ENCODE peak calls at places on chromosomes 3 and 15, in seven cellular contexts. One of them, this sample, is unnamed.

GRCh38 chr3:188590556-188590955 is 436.6 kb downstream of the LPP start:
- DNase-seq in K562: no peak
- DNase-seq in SK-N-SH: no peak
- DNase-seq in GM12878: no peak
- DNase-seq in HepG2: no peak
- DNase-seq in HCT116: no peak
- DNase-seq in H1: no peak
- DNase-seq in this sample: no peak

GRCh38 chr3:64030741-64031140 is 7.4 kb upstream of the PSMD6 start:
- DNase-seq in K562: peak
- DNase-seq in HepG2: peak
- DNase-seq in HCT116: peak
- DNase-seq in H1: peak
- DNase-seq in SK-N-SH: peak
- DNase-seq in GM12878: peak
- DNase-seq in this sample: peak

GRCh38 chr3:71514621-71515020 is 68.9 kb downstream of the FOXP1 start:
- DNase-seq in K562: no peak
- DNase-seq in H1: no peak
- DNase-seq in HepG2: no peak
- DNase-seq in GM12878: no peak
- DNase-seq in SK-N-SH: no peak
- DNase-seq in HCT116: no peak
- DNase-seq in this sample: no peak

GRCh38 chr15:81312790-81313543 is 11.0 kb downstream of the STARD5 start:
- DNase-seq in SK-N-SH: no peak
- DNase-seq in K562: no peak
- DNase-seq in GM12878: no peak
- DNase-seq in H1: no peak
- DNase-seq in HCT116: peak
- DNase-seq in HepG2: no peak
- DNase-seq in this sample: no peak

GRCh38 chr3:157408499-157409149 is 28.0 kb upstream of the PTX3 start:
- DNase-seq in SK-N-SH: no peak
- DNase-seq in K562: no peak
- DNase-seq in HCT116: no peak
- DNase-seq in HepG2: no peak
- DNase-seq in GM12878: no peak
- DNase-seq in H1: no peak
- DNase-seq in this sample: peak

GRCh38 chr3:115381573-115381912 is 234.5 kb upstream of the ZBTB20 start:
- DNase-seq in K562: no peak
- DNase-seq in HepG2: no peak
- DNase-seq in GM12878: no peak
- DNase-seq in HCT116: no peak
- DNase-seq in SK-N-SH: no peak
- DNase-seq in H1: no peak
- DNase-seq in this sample: no peak

GRCh38 chr15:56963126-56963525 is 44.7 kb downstream of the TCF12 start:
- DNase-seq in HCT116: no peak
- DNase-seq in GM12878: no peak
- DNase-seq in SK-N-SH: no peak
- DNase-seq in HepG2: no peak
- DNase-seq in H1: no peak
- DNase-seq in K562: no peak
- DNase-seq in this sample: no peak

GRCh38 chr3:103166890-103167289 is 732.1 kb downstream of the ZPLD1 start:
- DNase-seq in H1: no peak
- DNase-seq in HepG2: no peak
- DNase-seq in GM12878: no peak
- DNase-seq in HCT116: no peak
- DNase-seq in K562: no peak
- DNase-seq in SK-N-SH: no peak
- DNase-seq in this sample: no peak

GRCh38 chr3:27485853-27486252 is 1.7 kb upstream of the SLC4A7 start:
- DNase-seq in H1: no peak
- DNase-seq in HepG2: no peak
- DNase-seq in GM12878: no peak
- DNase-seq in HCT116: no peak
- DNase-seq in SK-N-SH: no peak
- DNase-seq in K562: no peak
- DNase-seq in this sample: no peak

GRCh38 chr3:11651900-11652299 is 8.2 kb upstream of the VGLL4 start:
- DNase-seq in SK-N-SH: peak
- DNase-seq in HCT116: peak
- DNase-seq in H1: no peak
- DNase-seq in HepG2: peak
- DNase-seq in GM12878: no peak
- DNase-seq in K562: peak
- DNase-seq in this sample: peak

GRCh38 chr3:102360211-102360610 is 74.6 kb upstream of the ZPLD1 start:
- DNase-seq in HCT116: no peak
- DNase-seq in K562: no peak
- DNase-seq in GM12878: no peak
- DNase-seq in HepG2: no peak
- DNase-seq in SK-N-SH: no peak
- DNase-seq in H1: no peak
- DNase-seq in this sample: no peak

GRCh38 chr3:48692551-48692950 is 6.8 kb upstream of the NCKIPSD start:
- DNase-seq in HepG2: no peak
- DNase-seq in GM12878: no peak
- DNase-seq in HCT116: no peak
- DNase-seq in H1: no peak
- DNase-seq in SK-N-SH: no peak
- DNase-seq in K562: no peak
- DNase-seq in this sample: no peak
- TF ChIP-seq JUND in HepG2: no peak
- TF ChIP-seq JUND in GM12878: no peak
- TF ChIP-seq JUND in HCT116: no peak
- TF ChIP-seq JUND in H1: no peak
- TF ChIP-seq JUND in SK-N-SH: no peak
- TF ChIP-seq JUND in K562: no peak
- TF ChIP-seq JUND in this sample: no peak

GRCh38 chr15:26295331-26295730 is 432.2 kb upstream of the ATP10A start:
- DNase-seq in K562: no peak
- DNase-seq in GM12878: no peak
- DNase-seq in SK-N-SH: no peak
- DNase-seq in HCT116: no peak
- DNase-seq in H1: no peak
- DNase-seq in HepG2: no peak
- DNase-seq in this sample: no peak
- TF ChIP-seq JUND in K562: no peak
- TF ChIP-seq JUND in GM12878: no peak
- TF ChIP-seq JUND in SK-N-SH: no peak
- TF ChIP-seq JUND in HCT116: no peak
- TF ChIP-seq JUND in H1: no peak
- TF ChIP-seq JUND in HepG2: no peak
- TF ChIP-seq JUND in this sample: no peak

DNA sequence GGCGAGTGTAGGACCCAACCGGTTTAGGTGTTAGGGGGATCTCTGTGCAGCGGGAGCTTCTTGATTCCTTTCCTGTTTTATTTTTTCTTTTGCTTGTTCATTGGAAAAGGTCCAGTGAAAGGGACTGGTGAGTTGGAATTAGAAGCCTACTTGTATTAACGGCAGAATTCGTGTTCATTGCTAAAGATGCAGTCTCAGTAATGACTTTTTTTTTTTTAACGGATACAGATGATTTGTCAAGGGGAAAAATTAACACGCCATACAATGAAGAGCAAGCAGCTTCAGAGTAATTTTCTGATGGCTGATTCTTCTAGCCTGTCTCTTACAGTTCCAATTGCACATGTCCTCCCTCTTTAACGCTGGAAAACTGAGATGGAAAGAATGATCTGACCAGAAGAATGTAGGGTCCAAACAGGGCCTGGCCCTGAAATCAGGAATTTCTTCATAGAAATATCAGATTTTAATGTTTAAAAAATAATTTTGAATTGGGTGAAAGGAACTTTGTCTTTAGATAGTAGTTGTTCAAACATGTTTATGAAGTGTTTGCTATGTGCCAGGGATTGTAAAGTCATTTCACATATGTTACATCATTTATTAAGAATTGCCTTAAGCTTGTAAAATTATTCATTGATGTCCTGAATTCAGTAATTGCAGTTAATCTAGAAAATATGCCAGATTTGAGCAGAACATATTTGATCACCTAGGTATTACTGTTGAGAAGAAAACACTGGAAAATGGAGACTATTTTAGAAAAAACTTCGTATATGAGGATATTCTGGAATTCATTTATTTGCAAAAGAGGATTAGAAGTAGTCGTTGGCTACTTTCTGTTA is 1.4 kb downstream of the MAPK6 start:
- DNase-seq in HCT116: no peak
- DNase-seq in SK-N-SH: no peak
- DNase-seq in HepG2: no peak
- DNase-seq in GM12878: no peak
- DNase-seq in K562: no peak
- DNase-seq in H1: no peak
- DNase-seq in this sample: no peak
- TF ChIP-seq JUND in HCT116: no peak
- TF ChIP-seq JUND in SK-N-SH: no peak
- TF ChIP-seq JUND in HepG2: no peak
- TF ChIP-seq JUND in GM12878: no peak
- TF ChIP-seq JUND in K562: no peak
- TF ChIP-seq JUND in H1: no peak
- TF ChIP-seq JUND in this sample: no peak

GRCh38 chr15:71089801-71090200 is 25.5 kb upstream of the THSD4 start:
- DNase-seq in HCT116: no peak
- DNase-seq in H1: no peak
- DNase-seq in SK-N-SH: no peak
- DNase-seq in K562: no peak
- DNase-seq in HepG2: no peak
- DNase-seq in GM12878: no peak
- DNase-seq in this sample: no peak

GRCh38 chr15:71091601-71092000 is 23.7 kb upstream of the THSD4 start:
- DNase-seq in HepG2: no peak
- DNase-seq in H1: no peak
- DNase-seq in SK-N-SH: no peak
- DNase-seq in K562: no peak
- DNase-seq in GM12878: no peak
- DNase-seq in HCT116: no peak
- DNase-seq in this sample: no peak

GRCh38 chr15:71088683-71089082 is 26.6 kb upstream of the THSD4 start:
- DNase-seq in HCT116: no peak
- DNase-seq in SK-N-SH: no peak
- DNase-seq in GM12878: no peak
- DNase-seq in K562: no peak
- DNase-seq in HepG2: no peak
- DNase-seq in H1: no peak
- DNase-seq in this sample: no peak

GRCh38 chr15:71085809-71086208 is 29.5 kb upstream of the THSD4 start:
- DNase-seq in HCT116: no peak
- DNase-seq in SK-N-SH: no peak
- DNase-seq in HepG2: no peak
- DNase-seq in GM12878: no peak
- DNase-seq in K562: no peak
- DNase-seq in H1: peak
- DNase-seq in this sample: no peak

GRCh38 chr15:71088155-71088554 is 27.1 kb upstream of the THSD4 start:
- DNase-seq in H1: no peak
- DNase-seq in SK-N-SH: no peak
- DNase-seq in HCT116: no peak
- DNase-seq in GM12878: no peak
- DNase-seq in HepG2: no peak
- DNase-seq in K562: no peak
- DNase-seq in this sample: no peak
- TF ChIP-seq JUND in H1: no peak
- TF ChIP-seq JUND in SK-N-SH: no peak
- TF ChIP-seq JUND in HCT116: no peak
- TF ChIP-seq JUND in GM12878: no peak
- TF ChIP-seq JUND in HepG2: no peak
- TF ChIP-seq JUND in K562: no peak
- TF ChIP-seq JUND in this sample: no peak

GRCh38 chr3:123120546-123120945 is 53.7 kb downstream of the PDIA5 start:
- DNase-seq in H1: no peak
- DNase-seq in GM12878: no peak
- DNase-seq in K562: no peak
- DNase-seq in SK-N-SH: peak
- DNase-seq in HCT116: no peak
- DNase-seq in HepG2: no peak
- DNase-seq in this sample: no peak
- TF ChIP-seq JUND in H1: no peak
- TF ChIP-seq JUND in GM12878: no peak
- TF ChIP-seq JUND in K562: no peak
- TF ChIP-seq JUND in SK-N-SH: no peak
- TF ChIP-seq JUND in HCT116: no peak
- TF ChIP-seq JUND in HepG2: no peak
- TF ChIP-seq JUND in this sample: no peak